ENCODE peak calls at places on chromosomes 12 and 14, in eight cellular contexts. N, F, L, I, H, P, M and S are unnamed samples.
A peak's percentile ranks its signal among the peaks of the same experiment; 100 is the strongest.

GRCh38 chr12:132484891-132485441 is 5.0 kb upstream of the FBRSL1 start:
- DNase-seq in I (no peak), P (no peak), M (no peak), H (no peak), F (no peak), L (no peak), N (no peak), S (no peak)

GRCh38 chr12:121465921-121466799 is 66.2 kb downstream of the RNF34 start:
- DNase-seq in M (peak; percentile 29), H (peak; percentile 32), P (peak; percentile 50), F (peak; percentile 49), L (peak; percentile 63), I (peak; percentile 43), N (peak; percentile 15), S (peak; percentile 48)

GRCh38 chr12:65612440-65612839 is 211.8 kb upstream of the HMGA2 start:
- DNase-seq in F (no peak), N (peak; percentile 52), M (no peak), H (no peak), L (peak; percentile 32), I (no peak), P (no peak), S (no peak)

GRCh38 chr12:127548123-127548553 is 718.8 kb upstream of the TMEM132C start:
- DNase-seq in I (no peak), L (peak; percentile 48), N (peak; percentile 93), M (no peak), H (peak; percentile 26), P (no peak), F (no peak), S (no peak)

GRCh38 chr12:112008918-112009317 is 4.0 kb downstream of the TMEM116 start:
- DNase-seq in I (no peak), N (no peak), F (no peak), L (no peak), P (no peak), M (no peak), H (no peak), S (no peak)

GRCh38 chr12:40219760-40220159 is 5.0 kb upstream of the LRRK2 start:
- DNase-seq in F (no peak), L (no peak), I (no peak), M (no peak), H (no peak), P (no peak), N (no peak), S (no peak)

GRCh38 chr12:1797011-1797901 is 23.1 kb upstream of the LRTM2 start:
- DNase-seq in M (peak; percentile 64), L (no peak), N (no peak), F (no peak), P (no peak), H (no peak), I (no peak), S (peak; percentile 63)

GRCh38 chr12:118418385-118419057 is 42.2 kb downstream of the SUDS3 start:
- DNase-seq in N (no peak), I (no peak), H (no peak), F (no peak), M (no peak), P (no peak), L (no peak), S (no peak)

DNA sequence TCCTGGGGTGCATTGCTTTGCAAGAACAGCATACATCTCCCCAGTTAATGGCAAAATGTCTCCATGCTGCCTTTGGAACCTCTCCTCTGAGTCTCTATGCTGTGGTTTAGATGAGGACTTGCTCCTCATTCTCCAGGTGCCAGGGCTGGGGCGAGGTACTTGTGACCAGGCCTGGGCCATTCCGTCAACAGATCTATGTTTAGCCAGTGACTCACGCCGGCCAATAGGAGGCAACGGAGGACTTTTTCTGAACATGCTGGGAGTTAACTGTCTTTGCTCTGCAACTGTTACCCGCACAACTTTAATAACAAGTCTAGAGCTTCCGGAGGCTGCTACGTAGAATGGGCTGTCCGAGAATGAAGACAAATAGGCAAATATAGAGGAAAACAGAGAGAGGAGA is 214.2 kb downstream of the GLT1D1 start:
- DNase-seq in L (peak; percentile 8), N (peak; percentile 21), I (no peak), F (peak; percentile 65), H (no peak), P (peak; percentile 41), M (no peak), S (no peak)
- H3K9me3 ChIP-seq in L (no peaks in the 10 kb centered on the region), N (no peaks in the 10 kb centered on the region), I (no peaks in the 10 kb centered on the region), F (no peaks in the 10 kb centered on the region), H (peaks cover 13% of the 10 kb centered on the region), P (no peaks in the 10 kb centered on the region), M (no peaks in the 10 kb centered on the region), S (peaks cover 3% of the 10 kb centered on the region)

GRCh38 chr12:12648951-12649650 is 37.4 kb downstream of the CREBL2 start:
- DNase-seq in M (no peak), H (no peak), P (no peak), F (no peak), N (no peak), I (no peak), L (no peak), S (no peak)
- H3K9me3 ChIP-seq in M (peaks cover 24% of the 10 kb centered on the region), H (peaks cover 50% of the 10 kb centered on the region), P (peaks cover 3% of the 10 kb centered on the region), F (peaks cover 24% of the 10 kb centered on the region), N (no peaks in the 10 kb centered on the region), I (peaks cover 54% of the 10 kb centered on the region), L (peaks cover 27% of the 10 kb centered on the region), S (peaks cover 7% of the 10 kb centered on the region)

GRCh38 chr14:101738921-101739320 is 22.6 kb upstream of the PPP2R5C start:
- DNase-seq in N (no peak), I (no peak), P (no peak), F (no peak), L (no peak), M (no peak), H (no peak), S (no peak)
- H3K9me3 ChIP-seq in N (no peaks in the 10 kb centered on the region), I (peaks cover 12% of the 10 kb centered on the region), P (no peaks in the 10 kb centered on the region), F (no peaks in the 10 kb centered on the region), L (peaks cover 21% of the 10 kb centered on the region), M (peaks cover 3% of the 10 kb centered on the region), H (peaks cover 10% of the 10 kb centered on the region), S (no peaks in the 10 kb centered on the region)

GRCh38 chr14:63039800-63040380 is 5.4 kb downstream of the KCNH5 start:
- DNase-seq in M (no peak), P (peak; percentile 81), L (peak; percentile 71), F (peak; percentile 85), I (no peak), N (peak; percentile 78), H (peak; percentile 39), S (no peak)

GRCh38 chr14:63050694-63051093 is 5.4 kb upstream of the KCNH5 start:
- DNase-seq in L (no peak), I (no peak), H (no peak), P (no peak), F (no peak), N (no peak), M (no peak), S (no peak)

GRCh38 chr14:63045612-63046320 is 508 bp upstream of the KCNH5 start:
- DNase-seq in H (peak; percentile 33), N (peak; percentile 61), I (peak; percentile 21), L (peak; percentile 73), P (peak; percentile 70), F (peak; percentile 96), M (no peak), S (no peak)

GRCh38 chr14:63046339-63047268 is 1.3 kb upstream of the KCNH5 start:
- DNase-seq in N (no peak), F (peak; percentile 47), I (no peak), M (no peak), P (no peak), H (no peak), L (no peak), S (no peak)

DNA sequence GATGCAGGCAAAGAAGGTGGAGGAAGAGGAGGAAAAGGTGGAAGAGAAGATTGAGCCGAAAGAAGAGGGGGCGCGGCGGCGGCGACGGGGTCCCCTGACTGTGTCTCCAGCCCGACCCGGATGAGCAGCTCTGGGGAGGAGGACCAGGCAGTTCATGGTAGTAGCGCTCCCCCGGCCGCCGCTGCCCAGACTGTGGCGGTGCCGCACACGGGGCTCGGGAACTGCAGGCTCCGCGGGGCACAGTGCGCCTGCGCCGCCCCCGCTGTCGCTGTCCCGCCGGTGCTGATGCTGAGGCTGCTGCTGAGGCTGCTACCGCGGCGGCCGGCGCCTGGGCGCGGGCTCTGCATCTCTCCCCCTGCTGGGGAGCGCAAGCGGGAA is at the start of gene KCNH5:
- DNase-seq in F (peak; percentile 96), L (peak; percentile 79), N (peak; percentile 60), H (peak; percentile 44), P (peak; percentile 91), I (peak; percentile 33), M (no peak), S (no peak)
- H3K9me3 ChIP-seq in F (no peaks in the 10 kb centered on the region), L (no peaks in the 10 kb centered on the region), N (no peaks in the 10 kb centered on the region), H (no peaks in the 10 kb centered on the region), P (no peaks in the 10 kb centered on the region), I (no peaks in the 10 kb centered on the region), M (no peaks in the 10 kb centered on the region), S (no peaks in the 10 kb centered on the region)

GRCh38 chr14:106309423-106309822 is 783.0 kb downstream of the TMEM121 start:
- DNase-seq in H (no peak), L (no peak), M (no peak), P (no peak), I (no peak), F (no peak), N (no peak), S (no peak)

DNA sequence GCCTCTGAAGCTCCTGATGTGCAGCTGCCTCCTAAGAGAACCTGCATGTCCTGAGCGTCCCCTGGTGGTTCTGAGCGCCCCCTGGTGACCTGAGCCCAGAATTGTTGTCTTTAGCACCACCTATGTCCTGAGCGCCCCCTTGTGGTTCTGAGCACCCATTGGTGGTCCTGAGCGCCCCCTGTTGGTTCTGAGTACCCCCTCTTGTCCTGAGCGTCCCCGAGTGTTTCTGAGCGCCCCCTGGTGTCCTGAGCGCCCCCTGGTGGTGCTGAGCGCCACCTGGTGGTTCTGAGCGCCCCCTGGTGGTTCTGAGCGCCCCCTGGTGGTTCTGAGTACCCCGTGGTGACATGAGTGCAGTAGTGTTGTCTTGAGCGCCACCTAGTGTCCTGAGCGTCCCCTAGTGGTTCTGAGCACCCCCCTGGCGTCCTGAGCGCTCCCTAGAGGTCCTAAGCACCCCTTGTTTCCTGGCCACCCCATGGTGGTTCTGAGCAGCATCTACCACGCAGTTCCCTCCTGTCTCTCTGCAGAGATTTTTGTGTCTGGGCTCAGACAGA is 782.5 kb downstream of the TMEM121 start:
- DNase-seq in M (peak; percentile 64), P (no peak), F (peak; percentile 42), H (no peak), L (no peak), N (no peak), I (no peak), S (peak; percentile 69)
- H3K9me3 ChIP-seq in M (no peaks in the 10 kb centered on the region), P (no peaks in the 10 kb centered on the region), F (peaks cover 22% of the 10 kb centered on the region), H (no peaks in the 10 kb centered on the region), L (no peaks in the 10 kb centered on the region), N (no peaks in the 10 kb centered on the region), I (peaks cover 9% of the 10 kb centered on the region), S (no peaks in the 10 kb centered on the region)

DNA sequence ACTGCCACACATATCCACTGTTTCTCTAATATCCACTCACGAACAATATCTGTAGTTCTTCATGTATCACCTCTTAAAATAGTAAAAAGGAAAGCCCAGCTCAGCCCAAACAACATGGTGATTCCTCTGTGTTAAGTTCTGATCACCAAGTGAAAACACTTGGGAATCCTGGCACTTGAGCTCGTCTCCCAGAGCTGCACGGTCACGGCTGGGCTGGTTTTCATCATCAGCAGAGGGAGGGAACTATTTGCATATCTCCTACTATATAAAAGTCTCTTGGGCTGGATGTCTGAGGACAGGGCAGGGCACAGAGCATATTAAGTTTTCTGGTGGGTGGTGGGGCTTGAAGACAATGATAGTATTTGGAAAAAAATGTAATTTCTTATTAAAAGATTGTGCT is 870.6 kb downstream of the TMEM121 start:
- DNase-seq in N (no peak), M (no peak), I (no peak), P (no peak), H (no peak), L (no peak), F (no peak), S (no peak)
- H3K9me3 ChIP-seq in N (no peaks in the 10 kb centered on the region), M (no peaks in the 10 kb centered on the region), I (no peaks in the 10 kb centered on the region), P (no peaks in the 10 kb centered on the region), H (peaks cover 1% of the 10 kb centered on the region), L (no peaks in the 10 kb centered on the region), F (peaks cover 37% of the 10 kb centered on the region), S (no peaks in the 10 kb centered on the region)